ENCODE peak calls at places on chromosome 1, in ten cellular contexts. Q is HTR-8/SVneo, U is uterus, I is adrenal gland, R is AG09309, Y is omental fat pad, L is substantia nigra, O is endothelial cell, X is ELR, V is NCI-H2081. W is an unnamed sample.

GRCh38 chr1:108049083-108049819 is 84.3 kb upstream of the VAV3 start:
- DNase-seq in Q (no peak), U (no peak), I (no peak), R (peak), Y (no peak), L (peak), O (peak), X (peak), V (no peak), W (peak)

GRCh38 chr1:229557913-229558414 is 543 bp downstream of the ABCB10 start:
- DNase-seq in Q (peak), U (peak), I (peak), R (no peak), Y (no peak), L (peak), O (peak), X (peak), V (peak), W (no peak)

GRCh38 chr1:87329756-87330200 is 1.1 kb downstream of the LMO4 start:
- DNase-seq in Q (no peak), U (no peak), I (no peak), R (no peak), Y (no peak), L (no peak), O (no peak), X (peak), V (no peak), W (no peak)

GRCh38 chr1:13968361-13968760 is 268.4 kb downstream of the PRDM2 start:
- DNase-seq in Q (no peak), U (no peak), I (no peak), R (no peak), Y (no peak), L (no peak), O (no peak), X (no peak), V (no peak), W (no peak)

GRCh38 chr1:178560871-178561376 is 48.0 kb downstream of the TEX35 start:
- DNase-seq in Q (no peak), U (no peak), I (no peak), R (no peak), Y (no peak), L (no peak), O (no peak), X (no peak), V (no peak), W (no peak)

GRCh38 chr1:112508242-112509004 is at the start of gene WNT2B:
- DNase-seq in Q (no peak), U (no peak), I (no peak), R (no peak), Y (no peak), L (no peak), O (no peak), X (peak), V (no peak), W (no peak)

GRCh38 chr1:1628656-1629429 is 3.1 kb upstream of the MMP23B start:
- DNase-seq in Q (no peak), U (no peak), I (no peak), R (no peak), Y (no peak), L (no peak), O (no peak), X (no peak), V (no peak), W (no peak)

GRCh38 chr1:33321178-33321577 is 280 bp upstream of the A3GALT2 start:
- DNase-seq in Q (no peak), U (no peak), I (no peak), R (no peak), Y (no peak), L (no peak), O (no peak), X (no peak), V (no peak), W (no peak)

GRCh38 chr1:45924736-45925135 is 121.3 kb downstream of the MAST2 start:
- DNase-seq in Q (no peak), U (no peak), I (no peak), R (no peak), Y (no peak), L (no peak), O (no peak), X (no peak), V (no peak), W (no peak)

GRCh38 chr1:15090373-15090772 is 63.2 kb upstream of the TMEM51 start:
- DNase-seq in Q (peak), U (no peak), I (no peak), R (no peak), Y (no peak), L (no peak), O (peak), X (no peak), V (peak), W (peak)

GRCh38 chr1:161503394-161503748 is 1.9 kb upstream of the FCGR2A start:
- DNase-seq in Q (no peak), U (no peak), I (no peak), R (no peak), Y (no peak), L (no peak), O (no peak), X (no peak), V (no peak), W (no peak)

GRCh38 chr1:59223213-59223612 is 73.7 kb upstream of the FGGY start:
- DNase-seq in Q (no peak), U (no peak), I (no peak), R (no peak), Y (no peak), L (no peak), O (no peak), X (no peak), V (no peak), W (no peak)

GRCh38 chr1:8003431-8004112 is 22.5 kb downstream of the ERRFI1 start:
- DNase-seq in Q (no peak), U (no peak), I (no peak), R (no peak), Y (no peak), L (no peak), O (no peak), X (peak), V (no peak), W (no peak)

GRCh38 chr1:22398656-22399420 is 52.8 kb upstream of the ZBTB40 start:
- DNase-seq in Q (no peak), U (no peak), I (no peak), R (peak), Y (no peak), L (no peak), O (no peak), X (no peak), V (no peak), W (no peak)

GRCh38 chr1:153633747-153634665 is at the start of gene CHTOP:
- DNase-seq in Q (peak), U (peak), I (peak), R (peak), Y (peak), L (peak), O (peak), X (peak), V (peak), W (peak)

GRCh38 chr1:78223417-78224215 is 177.8 kb downstream of the GIPC2 start:
- DNase-seq in Q (no peak), U (no peak), I (no peak), R (peak), Y (no peak), L (no peak), O (no peak), X (peak), V (no peak), W (peak)

GRCh38 chr1:112524251-112524650 is 15.5 kb downstream of the WNT2B start:
- DNase-seq in Q (no peak), U (peak), I (no peak), R (no peak), Y (no peak), L (no peak), O (no peak), X (peak), V (no peak), W (no peak)

GRCh38 chr1:3463891-3464648 is 9.6 kb downstream of the ARHGEF16 start:
- DNase-seq in Q (no peak), U (no peak), I (no peak), R (no peak), Y (no peak), L (no peak), O (no peak), X (no peak), V (no peak), W (no peak)

GRCh38 chr1:78222225-78222961 is 176.6 kb downstream of the GIPC2 start:
- DNase-seq in Q (no peak), U (no peak), I (no peak), R (no peak), Y (no peak), L (no peak), O (no peak), X (no peak), V (no peak), W (no peak)

GRCh38 chr1:35443768-35444518 is 113.3 kb downstream of the KIAA0319L start:
- DNase-seq in Q (no peak), U (no peak), I (no peak), R (no peak), Y (no peak), L (no peak), O (no peak), X (peak), V (peak), W (no peak)

GRCh38 chr1:167439301-167439988 is 78.9 kb downstream of the CD247 start:
- DNase-seq in Q (peak), U (peak), I (peak), R (no peak), Y (no peak), L (peak), O (peak), X (peak), V (no peak), W (no peak)

GRCh38 chr1:227166559-227166958 is 151.7 kb downstream of the CDC42BPA start:
- DNase-seq in Q (no peak), U (no peak), I (no peak), R (no peak), Y (no peak), L (no peak), O (no peak), X (no peak), V (no peak), W (no peak)

GRCh38 chr1:27831568-27832410 is 1.2 kb downstream of the PPP1R8 start:
- DNase-seq in Q (no peak), U (no peak), I (no peak), R (no peak), Y (no peak), L (no peak), O (no peak), X (peak), V (no peak), W (no peak)

GRCh38 chr1:241652012-241652411 is at the start of gene WDR64:
- DNase-seq in Q (no peak), U (no peak), I (no peak), R (no peak), Y (no peak), L (no peak), O (no peak), X (no peak), V (no peak), W (no peak)

GRCh38 chr1:198929961-198930599 is 291.2 kb downstream of the PTPRC start:
- DNase-seq in Q (no peak), U (no peak), I (no peak), R (no peak), Y (no peak), L (no peak), O (no peak), X (peak), V (peak), W (no peak)

GRCh38 chr1:180270767-180271639 is 40.9 kb downstream of the LHX4 start:
- DNase-seq in Q (no peak), U (no peak), I (no peak), R (no peak), Y (no peak), L (no peak), O (no peak), X (peak), V (no peak), W (peak)

GRCh38 chr1:228960705-228961104 is 225.4 kb downstream of the RHOU start:
- DNase-seq in Q (no peak), U (no peak), I (no peak), R (no peak), Y (no peak), L (no peak), O (no peak), X (no peak), V (no peak), W (no peak)

GRCh38 chr1:75134656-75134938 is 409 bp downstream of the LHX8 start:
- DNase-seq in Q (no peak), U (no peak), I (no peak), R (no peak), Y (no peak), L (no peak), O (no peak), X (no peak), V (no peak), W (no peak)

GRCh38 chr1:91148641-91149069 is 126.8 kb upstream of the ZNF644 start:
- DNase-seq in Q (no peak), U (no peak), I (no peak), R (no peak), Y (no peak), L (no peak), O (no peak), X (no peak), V (peak), W (no peak)

GRCh38 chr1:107883562-107883961 is 81.4 kb downstream of the VAV3 start:
- DNase-seq in Q (no peak), U (no peak), I (no peak), R (no peak), Y (no peak), L (no peak), O (no peak), X (no peak), V (no peak), W (no peak)

GRCh38 chr1:42944207-42944928 is 14.3 kb downstream of the SLC2A1 start:
- DNase-seq in Q (no peak), U (no peak), I (peak), R (no peak), Y (no peak), L (no peak), O (no peak), X (no peak), V (no peak), W (no peak)

GRCh38 chr1:198018529-198018928 is 101.4 kb downstream of the LHX9 start:
- DNase-seq in Q (peak), U (no peak), I (no peak), R (peak), Y (no peak), L (no peak), O (no peak), X (peak), V (no peak), W (peak)

GRCh38 chr1:23222742-23223141 is 5.4 kb upstream of the HTR1D start:
- DNase-seq in Q (no peak), U (no peak), I (no peak), R (no peak), Y (no peak), L (no peak), O (no peak), X (no peak), V (no peak), W (no peak)

GRCh38 chr1:191851799-191852595 is 306.3 kb upstream of the RGS18 start:
- DNase-seq in Q (no peak), U (no peak), I (no peak), R (no peak), Y (no peak), L (no peak), O (no peak), X (peak), V (no peak), W (no peak)

GRCh38 chr1:8373547-8374270 is 55.8 kb downstream of the SLC45A1 start:
- DNase-seq in Q (no peak), U (peak), I (peak), R (peak), Y (no peak), L (no peak), O (no peak), X (peak), V (no peak), W (peak)

GRCh38 chr1:150281221-150281757 is 1.1 kb upstream of the CIART start:
- DNase-seq in Q (peak), U (peak), I (peak), R (peak), Y (peak), L (peak), O (peak), X (peak), V (peak), W (no peak)